ENCODE peak calls at places on chromosomes 12 and 14, in five cellular contexts. W is GM12865, K is GM10248, E is HTR-8/SVneo, D is substantia nigra. Y is an unnamed sample.

GRCh38 chr14:104196461-104197180 is 58.2 kb downstream of the KIF26A start:
- DNase-seq in W (peak), K (no peak), E (no peak), D (no peak), Y (no peak)

GRCh38 chr14:94066089-94066676 is 14.8 kb downstream of the DDX24 start:
- DNase-seq in W (no peak), K (no peak), E (no peak), D (no peak), Y (peak)

GRCh38 chr14:68627050-68627867 is 165.6 kb downstream of the ZFP36L1 start:
- DNase-seq in W (peak), K (no peak), E (no peak), D (no peak), Y (peak)

GRCh38 chr14:100554082-100554677 is 33.0 kb downstream of the BEGAIN start:
- DNase-seq in W (no peak), K (no peak), E (no peak), D (no peak), Y (peak)

GRCh38 chr14:23379331-23380196 is 2.7 kb downstream of the CMTM5 start:
- DNase-seq in W (peak), K (peak), E (peak), D (no peak), Y (peak)

GRCh38 chr14:81565441-81566290 is 32.0 kb upstream of the SEL1L start:
- DNase-seq in W (peak), K (peak), E (peak), D (no peak), Y (peak)

GRCh38 chr14:61519735-61520134 is 175.6 kb upstream of the HIF1A start:
- DNase-seq in W (no peak), K (no peak), E (no peak), D (no peak), Y (no peak)

GRCh38 chr12:8562310-8562709 is 21.6 kb upstream of the CLEC4E start:
- DNase-seq in W (no peak), K (no peak), E (no peak), D (no peak), Y (no peak)